ENCODE peak calls at places on chromosomes 1 and 21, in nine cellular contexts. W, G, A, R, V, T, F, O and K are unnamed samples.

GRCh38 chr1:29687601-29688244 is 451.4 kb downstream of the PTPRU start:
- DNase-seq in W (peak; percentile 31), G (no peak), A (no peak), R (no peak), V (no peak), T (no peak), F (no peak), O (no peak), K (peak; percentile 6)

GRCh38 chr1:31166462-31166861 is 73.2 kb downstream of the NKAIN1 start:
- DNase-seq in W (no peak), G (no peak), A (no peak), R (no peak), V (no peak), T (no peak), F (no peak), O (no peak), K (no peak)

GRCh38 chr1:9691108-9691445 is 39.5 kb downstream of the PIK3CD start:
- DNase-seq in W (no peak), G (no peak), A (no peak), R (no peak), V (no peak), T (no peak), F (no peak), O (no peak), K (no peak)

GRCh38 chr1:85295006-85295431 is 18.6 kb upstream of the BCL10 start:
- DNase-seq in W (no peak), G (no peak), A (no peak), R (no peak), V (no peak), T (no peak), F (no peak), O (no peak), K (no peak)

GRCh38 chr1:9242338-9242969 is 7.9 kb downstream of the H6PD start:
- DNase-seq in W (no peak), G (peak; percentile 45), A (no peak), R (peak; percentile 89), V (peak; percentile 75), T (no peak), F (peak; percentile 89), O (peak; percentile 84), K (peak; percentile 88)

GRCh38 chr1:225811622-225812487 is 1.9 kb downstream of the EPHX1 start:
- DNase-seq in W (no peak), G (no peak), A (no peak), R (no peak), V (no peak), T (peak; percentile 43), F (no peak), O (no peak), K (no peak)

GRCh38 chr1:6235302-6235680 is 473 bp downstream of the ICMT start:
- DNase-seq in W (no peak), G (no peak), A (no peak), R (no peak), V (no peak), T (no peak), F (no peak), O (no peak), K (peak; percentile 73)

GRCh38 chr1:223401873-223402789 is 8.9 kb downstream of the CCDC185 start:
- DNase-seq in W (no peak), G (no peak), A (no peak), R (no peak), V (no peak), T (peak; percentile 70), F (no peak), O (no peak), K (no peak)

GRCh38 chr1:193707271-193708015 is 521.0 kb upstream of the B3GALT2 start:
- DNase-seq in W (no peak), G (no peak), A (no peak), R (no peak), V (no peak), T (no peak), F (no peak), O (no peak), K (no peak)

GRCh38 chr1:66464802-66465201 is 69.2 kb upstream of the SGIP1 start:
- DNase-seq in W (no peak), G (no peak), A (no peak), R (no peak), V (no peak), T (no peak), F (no peak), O (peak; percentile 42), K (no peak)

GRCh38 chr1:26237230-26237966 is 3.4 kb downstream of the CEP85 start:
- DNase-seq in W (no peak), G (no peak), A (no peak), R (no peak), V (no peak), T (no peak), F (no peak), O (no peak), K (no peak)

GRCh38 chr1:98991127-98992003 is 13.3 kb downstream of the PLPPR5 start:
- DNase-seq in W (peak; percentile 23), G (no peak), A (no peak), R (no peak), V (no peak), T (no peak), F (no peak), O (no peak), K (no peak)

GRCh38 chr1:169108897-169109560 is 2.5 kb downstream of the ATP1B1 start:
- DNase-seq in W (peak; percentile 69), G (no peak), A (no peak), R (no peak), V (no peak), T (no peak), F (no peak), O (no peak), K (peak; percentile 65)
- H3K4me3 ChIP-seq in W (peak overlapping the region; percentile 100), G (peak overlapping the region; percentile 74), A (no peak overlapping the region), R (no peak overlapping the region), V (peak overlapping the region; percentile 58), T (no peak overlapping the region), F (peak overlapping the region; percentile 80), O (no peak overlapping the region), K (peak overlapping the region; percentile 89)

DNA sequence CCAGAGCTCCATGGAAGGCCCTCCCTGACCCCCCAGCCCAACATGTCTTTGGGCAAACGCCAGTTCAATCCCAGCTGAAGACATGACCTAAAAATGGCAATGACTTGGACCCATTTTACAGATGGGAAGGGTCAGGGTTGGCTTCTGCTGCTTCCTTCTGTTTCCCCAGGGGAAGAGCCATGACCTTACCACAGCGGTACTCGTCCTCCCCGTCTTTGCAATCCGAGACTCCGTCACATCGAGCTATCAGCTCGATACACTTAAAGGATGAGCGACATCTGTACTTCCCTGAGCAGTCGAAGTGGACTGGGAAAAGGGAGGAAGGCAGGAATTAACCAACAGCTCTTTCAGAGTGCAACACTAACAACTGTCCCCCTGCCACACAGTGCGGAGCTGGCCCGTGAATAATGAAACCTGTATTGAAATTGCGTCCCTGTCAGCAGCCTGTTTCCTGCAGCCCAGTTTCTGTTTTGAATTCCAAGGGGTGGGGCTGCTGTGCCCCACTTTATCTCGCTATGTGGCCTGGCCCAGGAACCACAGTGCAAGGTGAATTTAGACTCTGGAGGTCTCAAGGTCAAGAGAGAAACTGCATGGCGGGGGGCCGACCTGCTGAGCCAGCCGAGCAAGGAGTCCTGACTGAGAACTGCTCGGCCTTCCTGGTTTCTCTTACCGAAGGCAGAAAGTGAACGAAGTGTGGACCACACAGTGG is 7.0 kb downstream of the TMPRSS3 start:
- DNase-seq in W (no peak), G (no peak), A (no peak), R (no peak), V (no peak), T (no peak), F (peak; percentile 48), O (no peak), K (peak; percentile 54)
- H3K4me3 ChIP-seq in W (no peak overlapping the region), G (no peak overlapping the region), A (no peak overlapping the region), R (no peak overlapping the region), V (no peak overlapping the region), T (no peak overlapping the region), F (no peak overlapping the region), O (no peak overlapping the region), K (no peak overlapping the region)

DNA sequence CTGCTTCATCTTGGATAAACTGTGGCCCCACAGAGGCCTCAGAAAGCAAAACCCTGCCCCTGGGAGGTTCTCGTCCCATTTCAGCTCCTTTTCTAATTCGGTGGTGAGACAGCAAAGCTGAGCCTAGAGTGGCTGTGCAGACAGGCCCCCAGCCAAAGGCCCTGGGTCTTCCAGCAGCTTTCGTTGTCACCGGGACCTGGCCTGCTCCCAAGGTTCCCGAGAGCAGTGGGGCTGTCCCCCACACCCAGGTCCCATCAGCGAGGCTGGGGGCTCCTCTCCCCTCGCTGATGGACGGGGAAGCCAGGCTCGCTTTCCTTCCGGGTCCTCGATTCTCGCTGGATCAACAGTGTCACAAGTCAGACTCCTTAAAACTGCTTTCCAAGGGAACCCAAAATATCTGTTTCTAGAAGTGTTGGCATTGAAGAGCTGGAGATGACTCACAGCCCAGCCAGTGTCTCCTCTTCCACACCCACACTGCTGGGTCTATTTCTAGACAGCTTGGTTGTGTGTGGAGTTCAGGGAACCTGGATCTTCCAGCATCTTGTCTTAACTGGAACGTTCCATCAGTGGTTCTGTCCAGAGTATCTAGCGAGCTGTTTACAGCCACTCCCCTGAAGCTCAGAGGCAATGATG is 35.0 kb downstream of the RRP1 start:
- DNase-seq in W (no peak), G (no peak), A (no peak), R (no peak), V (no peak), T (no peak), F (no peak), O (peak; percentile 48), K (no peak)
- H3K4me3 ChIP-seq in W (no peak overlapping the region), G (no peak overlapping the region), A (no peak overlapping the region), R (no peak overlapping the region), V (no peak overlapping the region), T (no peak overlapping the region), F (no peak overlapping the region), O (no peak overlapping the region), K (no peak overlapping the region)

GRCh38 chr1:165444897-165445370 is at the start of gene RXRG:
- DNase-seq in W (peak; percentile 31), G (peak; percentile 15), A (peak; percentile 52), R (no peak), V (no peak), T (no peak), F (no peak), O (no peak), K (peak; percentile 77)

GRCh38 chr1:165443539-165444289 is 1.2 kb downstream of the RXRG start:
- DNase-seq in W (no peak), G (no peak), A (no peak), R (no peak), V (no peak), T (no peak), F (no peak), O (no peak), K (no peak)

GRCh38 chr1:165442653-165443052 is 2.3 kb downstream of the RXRG start:
- DNase-seq in W (no peak), G (no peak), A (no peak), R (no peak), V (no peak), T (no peak), F (no peak), O (no peak), K (no peak)

GRCh38 chr1:165442053-165442452 is 2.9 kb downstream of the RXRG start:
- DNase-seq in W (no peak), G (no peak), A (no peak), R (no peak), V (no peak), T (no peak), F (no peak), O (no peak), K (no peak)

DNA sequence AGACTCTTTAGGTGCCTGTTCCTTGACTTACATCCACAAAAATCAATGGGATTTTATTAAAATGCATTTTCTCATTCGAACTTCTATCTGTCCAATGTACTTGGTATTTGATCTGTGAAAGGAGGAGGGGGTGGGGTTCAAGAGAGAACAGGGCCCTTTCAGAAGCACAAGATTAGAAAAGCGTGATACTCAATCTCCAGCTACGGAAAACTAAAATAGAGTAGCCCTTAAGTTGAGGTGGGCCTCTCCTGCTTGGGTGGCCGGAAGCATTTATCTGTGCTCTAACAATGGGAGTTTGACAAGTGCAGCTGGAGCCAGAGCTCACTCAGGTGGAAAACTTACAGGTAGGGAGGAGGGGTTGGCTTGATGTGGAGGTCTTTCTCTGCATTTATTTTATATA is 462 bp upstream of the RXRG start:
- DNase-seq in W (no peak), G (no peak), A (no peak), R (no peak), V (no peak), T (no peak), F (no peak), O (no peak), K (no peak)
- H3K4me3 ChIP-seq in W (no peak overlapping the region), G (peak overlapping the region; percentile 43), A (no peak overlapping the region), R (no peak overlapping the region), V (no peak overlapping the region), T (no peak overlapping the region), F (no peak overlapping the region), O (no peak overlapping the region), K (peak overlapping the region; percentile 42)